ENCODE peak calls at places on chromosomes 12 and 14, in ten cellular contexts. One of them, this sample, is unnamed.
A peak's percentile ranks its signal among the peaks of the same experiment; 100 is the strongest.

GRCh38 chr12:47838286-47838931 is 18.7 kb upstream of the HDAC7 start:
- DNase-seq in iPS DF 6.9: no peak
- DNase-seq in Peyer's patch: peak; percentile 51
- DNase-seq in heart right ventricle: no peak
- DNase-seq in adrenal gland: peak; percentile 75
- DNase-seq in A549: peak; percentile 76
- DNase-seq in astrocyte of the spinal cord: peak; percentile 35
- DNase-seq in right atrium auricular region: no peak
- DNase-seq in fibroblast of lung: peak; percentile 53
- DNase-seq in fibroblast of pulmonary artery: peak; percentile 57
- DNase-seq in this sample: peak; percentile 61

GRCh38 chr14:94768521-94769412 is 1.1 kb downstream of the GSC start:
- DNase-seq in iPS DF 6.9: no peak
- DNase-seq in Peyer's patch: no peak
- DNase-seq in heart right ventricle: no peak
- DNase-seq in adrenal gland: no peak
- DNase-seq in A549: no peak
- DNase-seq in astrocyte of the spinal cord: no peak
- DNase-seq in right atrium auricular region: no peak
- DNase-seq in fibroblast of lung: no peak
- DNase-seq in fibroblast of pulmonary artery: no peak
- DNase-seq in this sample: no peak

GRCh38 chr12:6180300-6181051 is 19.7 kb upstream of the CD9 start:
- DNase-seq in iPS DF 6.9: no peak
- DNase-seq in Peyer's patch: peak; percentile 78
- DNase-seq in heart right ventricle: peak; percentile 74
- DNase-seq in adrenal gland: peak; percentile 66
- DNase-seq in A549: no peak
- DNase-seq in astrocyte of the spinal cord: peak; percentile 75
- DNase-seq in right atrium auricular region: peak; percentile 85
- DNase-seq in fibroblast of lung: peak; percentile 90
- DNase-seq in fibroblast of pulmonary artery: peak; percentile 90
- DNase-seq in this sample: peak; percentile 60

GRCh38 chr12:46154221-46154975 is 114.4 kb downstream of the SLC38A1 start:
- DNase-seq in iPS DF 6.9: no peak
- DNase-seq in Peyer's patch: no peak
- DNase-seq in heart right ventricle: no peak
- DNase-seq in adrenal gland: no peak
- DNase-seq in A549: peak; percentile 19
- DNase-seq in astrocyte of the spinal cord: peak; percentile 51
- DNase-seq in right atrium auricular region: no peak
- DNase-seq in fibroblast of lung: peak; percentile 37
- DNase-seq in fibroblast of pulmonary artery: peak; percentile 50
- DNase-seq in this sample: no peak

GRCh38 chr12:106433055-106433454 is 75.5 kb downstream of the POLR3B start:
- DNase-seq in iPS DF 6.9: no peak
- DNase-seq in Peyer's patch: no peak
- DNase-seq in heart right ventricle: no peak
- DNase-seq in adrenal gland: no peak
- DNase-seq in A549: no peak
- DNase-seq in astrocyte of the spinal cord: no peak
- DNase-seq in right atrium auricular region: no peak
- DNase-seq in fibroblast of lung: no peak
- DNase-seq in fibroblast of pulmonary artery: no peak
- DNase-seq in this sample: no peak

GRCh38 chr14:79328863-79329262 is 882.4 kb downstream of the DIO2 start:
- DNase-seq in iPS DF 6.9: no peak
- DNase-seq in Peyer's patch: no peak
- DNase-seq in heart right ventricle: no peak
- DNase-seq in adrenal gland: no peak
- DNase-seq in A549: no peak
- DNase-seq in astrocyte of the spinal cord: peak; percentile 41
- DNase-seq in right atrium auricular region: no peak
- DNase-seq in fibroblast of lung: peak; percentile 17
- DNase-seq in fibroblast of pulmonary artery: no peak
- DNase-seq in this sample: no peak

GRCh38 chr14:101123639-101124525 is 220.4 kb upstream of the RTL1 start:
- DNase-seq in iPS DF 6.9: no peak
- DNase-seq in Peyer's patch: peak; percentile 33
- DNase-seq in heart right ventricle: no peak
- DNase-seq in adrenal gland: peak; percentile 14
- DNase-seq in A549: no peak
- DNase-seq in astrocyte of the spinal cord: no peak
- DNase-seq in right atrium auricular region: peak; percentile 53
- DNase-seq in fibroblast of lung: no peak
- DNase-seq in fibroblast of pulmonary artery: no peak
- DNase-seq in this sample: no peak

GRCh38 chr12:129687731-129688130 is 216.1 kb downstream of the TMEM132D start:
- DNase-seq in iPS DF 6.9: no peak
- DNase-seq in Peyer's patch: no peak
- DNase-seq in heart right ventricle: no peak
- DNase-seq in adrenal gland: no peak
- DNase-seq in A549: no peak
- DNase-seq in astrocyte of the spinal cord: no peak
- DNase-seq in right atrium auricular region: no peak
- DNase-seq in fibroblast of lung: no peak
- DNase-seq in fibroblast of pulmonary artery: no peak
- DNase-seq in this sample: no peak

GRCh38 chr12:75738486-75738885 is 227.1 kb upstream of the KRR1 start:
- DNase-seq in iPS DF 6.9: no peak
- DNase-seq in Peyer's patch: no peak
- DNase-seq in heart right ventricle: no peak
- DNase-seq in adrenal gland: no peak
- DNase-seq in A549: no peak
- DNase-seq in astrocyte of the spinal cord: no peak
- DNase-seq in right atrium auricular region: no peak
- DNase-seq in fibroblast of lung: no peak
- DNase-seq in fibroblast of pulmonary artery: no peak
- DNase-seq in this sample: no peak

GRCh38 chr12:110513842-110514241 is 11.7 kb downstream of the RAD9B start:
- DNase-seq in iPS DF 6.9: no peak
- DNase-seq in Peyer's patch: no peak
- DNase-seq in heart right ventricle: no peak
- DNase-seq in adrenal gland: no peak
- DNase-seq in A549: no peak
- DNase-seq in astrocyte of the spinal cord: no peak
- DNase-seq in right atrium auricular region: no peak
- DNase-seq in fibroblast of lung: no peak
- DNase-seq in fibroblast of pulmonary artery: no peak
- DNase-seq in this sample: no peak
- H3K4me3 ChIP-seq in iPS DF 6.9: no peak overlapping the region
- H3K4me3 ChIP-seq in Peyer's patch: no peak overlapping the region
- H3K4me3 ChIP-seq in heart right ventricle: no peak overlapping the region
- H3K4me3 ChIP-seq in adrenal gland: no peak overlapping the region
- H3K4me3 ChIP-seq in A549: no peak overlapping the region
- H3K4me3 ChIP-seq in astrocyte of the spinal cord: no peak overlapping the region
- H3K4me3 ChIP-seq in right atrium auricular region: no peak overlapping the region
- H3K4me3 ChIP-seq in fibroblast of lung: no peak overlapping the region
- H3K4me3 ChIP-seq in fibroblast of pulmonary artery: no peak overlapping the region
- H3K4me3 ChIP-seq in this sample: no peak overlapping the region

DNA sequence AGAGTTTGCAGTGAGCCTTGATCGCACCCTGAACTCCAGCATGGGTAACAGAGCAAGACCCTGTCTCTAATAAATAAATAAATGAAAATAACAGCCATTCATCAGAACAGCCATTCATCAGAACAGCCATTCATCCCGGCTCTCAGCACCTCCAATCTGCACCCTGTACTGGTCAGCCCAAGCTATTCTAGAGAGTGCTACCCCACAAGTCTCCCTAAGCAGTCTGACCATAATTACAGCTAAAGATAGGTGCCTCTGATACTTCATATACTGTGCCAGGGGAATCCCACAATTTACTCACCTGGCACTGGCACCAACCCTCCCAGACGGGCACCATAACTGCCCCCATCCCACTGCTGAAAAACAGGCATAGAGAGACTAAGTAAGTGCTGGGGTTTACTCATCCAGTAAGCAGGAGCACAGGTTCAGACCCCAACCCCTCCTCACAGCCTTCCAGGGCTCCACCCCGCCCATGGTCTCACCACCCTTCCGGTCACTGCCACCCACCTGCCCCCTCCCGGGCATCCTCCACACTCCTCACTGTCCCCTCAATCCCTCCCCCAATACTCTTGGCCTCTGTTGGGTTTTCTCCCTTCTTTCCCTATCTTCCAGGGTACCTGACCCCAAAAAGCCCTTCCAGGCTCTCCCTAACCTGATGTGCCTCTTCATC is 15.2 kb upstream of the EIF5 start:
- DNase-seq in iPS DF 6.9: no peak
- DNase-seq in Peyer's patch: no peak
- DNase-seq in heart right ventricle: no peak
- DNase-seq in adrenal gland: no peak
- DNase-seq in A549: no peak
- DNase-seq in astrocyte of the spinal cord: no peak
- DNase-seq in right atrium auricular region: no peak
- DNase-seq in fibroblast of lung: no peak
- DNase-seq in fibroblast of pulmonary artery: no peak
- DNase-seq in this sample: no peak
- H3K4me3 ChIP-seq in iPS DF 6.9: no peak overlapping the region
- H3K4me3 ChIP-seq in Peyer's patch: no peak overlapping the region
- H3K4me3 ChIP-seq in heart right ventricle: no peak overlapping the region
- H3K4me3 ChIP-seq in adrenal gland: no peak overlapping the region
- H3K4me3 ChIP-seq in A549: no peak overlapping the region
- H3K4me3 ChIP-seq in astrocyte of the spinal cord: no peak overlapping the region
- H3K4me3 ChIP-seq in right atrium auricular region: no peak overlapping the region
- H3K4me3 ChIP-seq in fibroblast of lung: no peak overlapping the region
- H3K4me3 ChIP-seq in fibroblast of pulmonary artery: no peak overlapping the region
- H3K4me3 ChIP-seq in this sample: no peak overlapping the region

GRCh38 chr14:68679746-68680467 is 113.0 kb downstream of the ZFP36L1 start:
- DNase-seq in iPS DF 6.9: no peak
- DNase-seq in Peyer's patch: no peak
- DNase-seq in heart right ventricle: no peak
- DNase-seq in adrenal gland: no peak
- DNase-seq in A549: no peak
- DNase-seq in astrocyte of the spinal cord: no peak
- DNase-seq in right atrium auricular region: no peak
- DNase-seq in fibroblast of lung: no peak
- DNase-seq in fibroblast of pulmonary artery: no peak
- DNase-seq in this sample: no peak
- H3K4me3 ChIP-seq in iPS DF 6.9: no peak overlapping the region
- H3K4me3 ChIP-seq in Peyer's patch: peak overlapping the region; percentile 17
- H3K4me3 ChIP-seq in heart right ventricle: no peak overlapping the region
- H3K4me3 ChIP-seq in adrenal gland: no peak overlapping the region
- H3K4me3 ChIP-seq in A549: no peak overlapping the region
- H3K4me3 ChIP-seq in astrocyte of the spinal cord: no peak overlapping the region
- H3K4me3 ChIP-seq in right atrium auricular region: no peak overlapping the region
- H3K4me3 ChIP-seq in fibroblast of lung: no peak overlapping the region
- H3K4me3 ChIP-seq in fibroblast of pulmonary artery: no peak overlapping the region
- H3K4me3 ChIP-seq in this sample: no peak overlapping the region

DNA sequence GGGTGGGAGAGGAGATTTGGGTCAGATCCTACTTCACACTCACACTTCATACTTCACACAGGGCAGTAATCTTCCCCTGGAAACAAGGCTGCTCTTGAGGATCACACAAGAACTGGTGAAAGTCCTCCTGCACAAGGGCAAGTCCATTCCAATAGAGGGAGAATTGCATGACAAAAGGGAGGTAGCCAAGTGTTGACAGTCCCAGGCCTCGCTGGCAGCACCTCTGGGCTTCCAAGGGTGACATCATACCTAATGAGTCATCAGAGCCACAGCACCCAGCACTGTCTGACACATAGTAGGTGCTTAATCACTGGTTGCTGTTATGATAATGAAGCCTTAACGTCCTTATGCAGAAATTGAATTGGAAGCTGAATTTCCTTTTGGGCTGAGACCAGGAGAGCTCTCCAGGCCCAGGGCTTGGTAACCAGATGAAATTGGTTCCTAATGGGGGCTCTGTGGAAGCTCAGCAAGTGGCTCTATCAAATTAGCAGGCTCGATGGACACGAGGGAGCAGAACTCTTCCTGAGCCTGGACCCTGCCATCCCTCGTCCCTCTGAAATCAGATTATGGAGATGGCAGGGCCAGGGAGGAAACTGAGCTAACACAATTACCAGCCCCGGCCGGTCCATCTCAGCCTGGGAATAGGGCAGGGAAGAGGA is 58.8 kb upstream of the ACTN1 start:
- DNase-seq in iPS DF 6.9: no peak
- DNase-seq in Peyer's patch: no peak
- DNase-seq in heart right ventricle: no peak
- DNase-seq in adrenal gland: no peak
- DNase-seq in A549: no peak
- DNase-seq in astrocyte of the spinal cord: no peak
- DNase-seq in right atrium auricular region: no peak
- DNase-seq in fibroblast of lung: peak; percentile 25
- DNase-seq in fibroblast of pulmonary artery: peak; percentile 50
- DNase-seq in this sample: no peak
- H3K4me3 ChIP-seq in iPS DF 6.9: no peak overlapping the region
- H3K4me3 ChIP-seq in Peyer's patch: no peak overlapping the region
- H3K4me3 ChIP-seq in heart right ventricle: no peak overlapping the region
- H3K4me3 ChIP-seq in adrenal gland: no peak overlapping the region
- H3K4me3 ChIP-seq in A549: no peak overlapping the region
- H3K4me3 ChIP-seq in astrocyte of the spinal cord: no peak overlapping the region
- H3K4me3 ChIP-seq in right atrium auricular region: no peak overlapping the region
- H3K4me3 ChIP-seq in fibroblast of lung: no peak overlapping the region
- H3K4me3 ChIP-seq in fibroblast of pulmonary artery: no peak overlapping the region
- H3K4me3 ChIP-seq in this sample: no peak overlapping the region

DNA sequence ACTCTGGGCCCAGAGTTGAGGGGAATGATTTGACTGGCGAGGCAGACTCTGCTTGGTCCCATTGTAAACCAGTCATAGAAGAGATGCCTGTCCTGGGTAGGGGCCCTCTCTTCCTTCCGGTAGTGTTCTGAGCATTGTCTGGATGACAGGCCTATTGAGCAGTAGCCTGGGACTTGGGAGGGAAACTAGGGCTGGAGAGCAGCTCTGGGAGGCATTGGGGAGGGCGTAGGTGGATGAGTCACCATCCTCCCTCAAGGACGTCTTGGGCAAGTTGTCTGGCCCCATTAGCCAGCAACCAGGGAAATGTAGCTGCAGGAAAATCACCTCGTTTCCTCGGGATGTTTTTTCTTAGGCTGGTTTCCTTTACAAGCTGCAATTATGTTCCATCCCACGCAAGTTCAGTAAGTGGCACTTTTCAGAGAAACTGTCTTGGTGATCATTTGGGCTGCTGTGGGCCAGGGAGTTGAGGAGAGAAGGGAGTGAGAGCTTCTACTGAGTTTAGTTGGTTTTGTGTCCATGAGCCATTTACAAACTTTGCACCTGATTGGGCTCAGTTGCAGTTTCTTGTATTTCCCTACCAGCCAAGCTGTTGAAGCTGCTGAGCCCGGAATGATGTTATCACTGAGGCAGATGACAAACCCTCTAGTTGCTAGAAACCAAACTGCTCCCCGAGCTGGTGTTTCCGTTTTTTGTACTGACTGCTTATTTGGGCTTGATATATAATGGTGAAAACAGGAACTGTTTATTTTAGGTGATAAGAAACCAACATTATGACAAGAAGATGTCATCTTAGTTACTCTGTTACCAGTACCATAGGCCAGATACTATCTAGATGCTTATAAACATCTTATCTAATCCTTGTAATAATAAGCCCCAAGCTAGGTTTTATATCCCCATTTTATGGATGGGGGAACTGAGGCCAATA is 147.6 kb downstream of the CHST11 start:
- DNase-seq in iPS DF 6.9: peak; percentile 16
- DNase-seq in Peyer's patch: no peak
- DNase-seq in heart right ventricle: peak; percentile 70
- DNase-seq in adrenal gland: peak; percentile 88
- DNase-seq in A549: peak; percentile 95
- DNase-seq in astrocyte of the spinal cord: peak; percentile 94
- DNase-seq in right atrium auricular region: peak; percentile 88
- DNase-seq in fibroblast of lung: peak; percentile 91
- DNase-seq in fibroblast of pulmonary artery: peak; percentile 99
- DNase-seq in this sample: peak; percentile 60
- H3K4me3 ChIP-seq in iPS DF 6.9: no peak overlapping the region
- H3K4me3 ChIP-seq in Peyer's patch: no peak overlapping the region
- H3K4me3 ChIP-seq in heart right ventricle: no peak overlapping the region
- H3K4me3 ChIP-seq in adrenal gland: peak overlapping the region; percentile 35
- H3K4me3 ChIP-seq in A549: peak overlapping the region; percentile 16
- H3K4me3 ChIP-seq in astrocyte of the spinal cord: no peak overlapping the region
- H3K4me3 ChIP-seq in right atrium auricular region: no peak overlapping the region
- H3K4me3 ChIP-seq in fibroblast of lung: no peak overlapping the region
- H3K4me3 ChIP-seq in fibroblast of pulmonary artery: peak overlapping the region; percentile 21
- H3K4me3 ChIP-seq in this sample: no peak overlapping the region

This sample was measured in mucosa of descending colon.